ENCODE peak calls at places on chromosome 1, in four cellular contexts. W, K, Z and D are unnamed samples.

GRCh38 chr1:231194476-231194842 is 32.6 kb downstream of the TRIM67 start:
- DNase-seq in W (no peak), K (no peak), Z (no peak), D (no peak)

GRCh38 chr1:201487742-201488141 is 18.8 kb upstream of the PHLDA3 start:
- DNase-seq in W (no peak), Z (no peak), K (no peak), D (no peak)

GRCh38 chr1:245837741-245838140 is 669.3 kb downstream of the SMYD3 start:
- DNase-seq in K (peak; percentile 73), Z (peak; percentile 53), W (no peak), D (no peak)

GRCh38 chr1:197908695-197909336 is 6.4 kb downstream of the C1orf53 start:
- DNase-seq in Z (no peak), K (no peak), W (no peak), D (no peak)

GRCh38 chr1:37691497-37692077 is 729 bp upstream of the CDCA8 start:
- DNase-seq in K (peak; percentile 12), W (no peak), Z (peak; percentile 58), D (no peak)

GRCh38 chr1:4944911-4945310 is 290.5 kb downstream of the AJAP1 start:
- DNase-seq in W (no peak), Z (no peak), K (no peak), D (no peak)

GRCh38 chr1:221868894-221869293 is 127.0 kb upstream of the DUSP10 start:
- DNase-seq in Z (peak; percentile 91), W (no peak), K (peak; percentile 85), D (no peak)

GRCh38 chr1:221689138-221689537 is 52.8 kb downstream of the DUSP10 start:
- DNase-seq in Z (no peak), W (no peak), K (no peak), D (no peak)

GRCh38 chr1:52240592-52240991 is 98.7 kb downstream of the ZFYVE9 start:
- DNase-seq in K (no peak), Z (no peak), W (no peak), D (no peak)

GRCh38 chr1:226989081-226989747 is 49.1 kb downstream of the COQ8A start:
- DNase-seq in W (no peak), Z (no peak), K (no peak), D (no peak)

GRCh38 chr1:1510912-1511532 is 940 bp upstream of the ATAD3A start:
- DNase-seq in Z (peak; percentile 19), W (no peak), K (peak; percentile 9), D (no peak)

GRCh38 chr1:11594222-11594621 is 60.0 kb downstream of the FBXO2 start:
- DNase-seq in Z (peak; percentile 5), W (no peak), K (peak; percentile 2), D (no peak)

GRCh38 chr1:7552402-7552801 is 218.7 kb upstream of the VAMP3 start:
- DNase-seq in K (peak; percentile 37), W (no peak), Z (peak; percentile 51), D (peak; percentile 38)

GRCh38 chr1:227934476-227935313 is 13.0 kb downstream of the WNT9A start:
- DNase-seq in W (peak; percentile 67), K (peak; percentile 85), Z (peak; percentile 91), D (peak; percentile 52)

GRCh38 chr1:191760016-191760415 is 398.2 kb upstream of the RGS18 start:
- DNase-seq in Z (no peak), K (no peak), W (no peak), D (no peak)

GRCh38 chr1:166013232-166013631 is 153.6 kb downstream of the FAM78B start:
- DNase-seq in Z (no peak), W (no peak), K (no peak), D (no peak)

GRCh38 chr1:18950415-18951026 is 6.0 kb downstream of the IFFO2 start:
- DNase-seq in K (no peak), Z (no peak), W (no peak), D (no peak)

GRCh38 chr1:116855788-116856187 is 53.9 kb upstream of the PTGFRN start:
- DNase-seq in Z (peak; percentile 83), K (peak; percentile 78), W (no peak), D (no peak)

GRCh38 chr1:108951242-108951641 is 12.0 kb downstream of the CLCC1 start:
- DNase-seq in K (no peak), Z (no peak), W (no peak), D (no peak)

GRCh38 chr1:108949044-108949443 is 14.2 kb downstream of the CLCC1 start:
- DNase-seq in W (no peak), K (no peak), Z (no peak), D (no peak)

GRCh38 chr1:108953452-108953851 is 9.8 kb downstream of the CLCC1 start:
- DNase-seq in K (no peak), Z (no peak), W (no peak), D (no peak)

DNA sequence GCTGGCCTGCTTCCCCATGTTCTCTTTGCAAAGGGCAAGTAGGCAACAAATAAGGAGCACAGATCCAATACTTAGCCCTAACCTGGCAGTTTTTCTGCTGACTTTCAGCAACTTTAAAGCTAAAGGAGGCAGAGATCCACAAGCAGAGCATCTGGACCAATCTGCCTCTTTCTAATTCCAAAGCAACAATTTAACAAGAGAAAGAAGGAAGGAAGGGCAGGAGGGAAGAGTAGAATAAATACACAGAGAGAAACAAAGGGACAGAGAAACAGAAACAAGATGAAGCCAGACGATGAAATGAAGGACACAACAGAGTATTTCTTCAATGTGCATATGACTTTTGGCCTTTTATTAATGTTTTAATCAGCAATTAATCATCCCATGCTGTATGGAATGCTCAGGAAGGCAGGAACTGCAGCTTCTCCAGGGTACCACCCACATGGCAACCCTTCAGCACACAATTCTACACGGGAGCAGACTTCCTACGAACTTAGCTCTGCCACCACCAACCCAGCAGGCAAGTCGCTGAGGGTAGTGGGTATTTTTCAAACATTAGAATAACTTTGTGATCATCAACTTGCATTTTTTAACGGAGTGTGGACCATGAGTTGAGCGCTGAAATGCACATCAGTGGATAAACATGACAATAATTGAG is 15.3 kb downstream of the CLCC1 start:
- DNase-seq in K (peak; percentile 21), Z (peak; percentile 20), W (no peak), D (no peak)
- H3K4me3 ChIP-seq in K (no peak overlapping the region), Z (no peak overlapping the region), W (no peak overlapping the region), D (no peak overlapping the region)

DNA sequence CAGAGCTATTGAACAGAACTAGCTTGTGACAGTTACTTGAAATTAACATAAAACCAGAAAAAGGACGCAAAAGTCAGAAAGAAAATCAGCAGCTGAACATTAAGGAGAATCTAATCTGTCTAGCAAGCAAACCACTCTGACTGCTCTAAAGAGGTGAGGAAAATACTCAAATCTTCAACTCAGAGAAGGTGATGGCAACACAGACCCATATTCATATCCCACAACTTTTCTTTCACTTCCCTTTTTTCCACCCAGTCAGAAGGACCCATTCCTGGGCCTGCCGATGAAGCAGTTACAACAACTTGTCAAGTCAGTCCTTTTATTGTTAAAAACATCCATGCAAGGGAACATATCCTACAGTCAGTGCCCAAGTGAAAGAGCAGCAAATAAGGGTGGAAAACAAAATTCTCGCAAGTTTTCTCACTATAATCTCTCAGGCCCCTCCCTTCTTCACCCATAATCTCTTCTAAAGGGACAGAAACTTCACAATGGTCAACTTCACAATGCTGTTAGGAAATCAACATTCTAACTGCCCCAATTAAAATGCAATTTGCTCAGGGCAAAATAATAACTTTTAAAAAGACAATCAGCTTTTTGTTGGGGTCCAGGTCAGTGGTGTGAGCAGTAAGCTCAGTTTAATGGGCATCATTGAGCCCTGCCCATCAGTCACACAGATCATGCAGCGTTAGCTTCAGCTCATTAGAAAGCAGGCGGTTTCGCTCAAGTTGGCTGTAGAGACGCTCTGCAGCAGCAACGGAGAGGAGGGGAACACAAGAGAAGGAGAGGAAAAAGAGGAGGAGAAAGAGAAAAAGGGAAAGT is 3.6 kb upstream of the NUP210L start:
- DNase-seq in K (no peak), W (no peak), Z (no peak), D (no peak)
- H3K4me3 ChIP-seq in K (no peak overlapping the region), W (no peak overlapping the region), Z (no peak overlapping the region), D (no peak overlapping the region)

GRCh38 chr1:147812799-147813198 is 52.4 kb upstream of the GJA5 start:
- DNase-seq in K (no peak), Z (peak; percentile 5), W (no peak), D (no peak)
- H3K4me3 ChIP-seq in K (no peak overlapping the region), Z (no peak overlapping the region), W (no peak overlapping the region), D (no peak overlapping the region)

DNA sequence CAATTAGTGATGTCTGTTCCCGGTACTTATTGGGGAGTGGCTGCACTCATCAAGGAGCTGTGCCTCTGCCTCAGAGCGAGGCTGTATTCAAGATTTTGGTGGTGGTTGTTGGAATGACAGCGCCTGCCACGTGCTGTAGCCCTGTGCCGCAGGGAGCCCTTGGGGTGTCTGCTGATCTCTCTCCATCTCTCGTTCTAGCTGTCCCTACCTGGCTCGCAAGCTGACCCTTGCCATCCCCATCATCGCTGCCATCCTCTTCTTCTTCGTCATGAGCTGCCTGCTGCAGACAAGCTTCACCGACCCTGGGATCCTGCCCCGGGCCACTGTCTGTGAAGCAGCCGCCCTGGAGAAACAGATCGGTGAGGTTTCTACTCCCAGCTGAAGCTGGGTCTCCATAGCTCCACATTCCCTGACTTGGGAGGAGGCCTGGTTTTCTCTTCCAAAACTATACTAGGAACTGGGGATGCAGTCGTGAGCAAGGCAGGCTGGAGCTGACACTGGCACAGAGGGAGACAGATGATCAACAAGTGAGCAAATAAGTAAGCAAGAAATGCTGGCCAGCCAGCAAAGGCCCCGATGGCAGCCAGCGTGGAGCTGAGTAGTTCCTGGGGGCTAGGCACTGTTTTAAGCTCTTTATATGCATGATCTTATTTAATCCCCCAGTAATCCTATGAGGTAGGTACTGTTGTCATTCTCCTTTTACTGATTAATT is 5.9 kb downstream of the ZDHHC18 start:
- DNase-seq in K (no peak), Z (no peak), W (no peak), D (no peak)
- H3K4me3 ChIP-seq in K (no peak overlapping the region), Z (no peak overlapping the region), W (no peak overlapping the region), D (no peak overlapping the region)

DNA sequence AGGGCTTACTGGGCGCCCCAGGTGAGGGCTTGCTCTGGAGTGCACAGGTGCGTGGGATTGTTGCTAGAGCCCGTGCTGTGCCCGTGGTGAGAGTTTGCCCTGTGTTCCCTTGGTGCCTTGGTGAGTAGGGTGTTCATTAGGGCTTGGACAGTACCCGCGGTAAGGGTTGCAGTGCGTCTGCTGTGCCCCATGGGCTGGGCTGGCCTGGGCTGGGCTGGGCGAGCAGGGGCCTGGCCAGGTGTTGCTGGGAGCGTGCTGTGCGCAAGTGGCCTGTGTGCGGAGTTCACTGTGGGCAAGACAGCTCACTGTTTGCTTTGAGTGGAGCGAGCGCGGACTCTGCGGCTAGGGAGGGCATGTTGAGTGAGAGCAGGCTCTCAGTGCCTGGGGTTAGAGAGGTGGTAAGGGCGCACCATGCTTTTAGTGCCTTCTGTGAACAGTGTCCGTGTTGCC is 724 bp downstream of the CR1L start:
- DNase-seq in W (no peak), K (no peak), Z (no peak), D (peak; percentile 46)
- H3K4me3 ChIP-seq in W (peak overlapping the region; percentile 50), K (peak overlapping the region; percentile 65), Z (no peak overlapping the region), D (peak overlapping the region; percentile 39)

DNA sequence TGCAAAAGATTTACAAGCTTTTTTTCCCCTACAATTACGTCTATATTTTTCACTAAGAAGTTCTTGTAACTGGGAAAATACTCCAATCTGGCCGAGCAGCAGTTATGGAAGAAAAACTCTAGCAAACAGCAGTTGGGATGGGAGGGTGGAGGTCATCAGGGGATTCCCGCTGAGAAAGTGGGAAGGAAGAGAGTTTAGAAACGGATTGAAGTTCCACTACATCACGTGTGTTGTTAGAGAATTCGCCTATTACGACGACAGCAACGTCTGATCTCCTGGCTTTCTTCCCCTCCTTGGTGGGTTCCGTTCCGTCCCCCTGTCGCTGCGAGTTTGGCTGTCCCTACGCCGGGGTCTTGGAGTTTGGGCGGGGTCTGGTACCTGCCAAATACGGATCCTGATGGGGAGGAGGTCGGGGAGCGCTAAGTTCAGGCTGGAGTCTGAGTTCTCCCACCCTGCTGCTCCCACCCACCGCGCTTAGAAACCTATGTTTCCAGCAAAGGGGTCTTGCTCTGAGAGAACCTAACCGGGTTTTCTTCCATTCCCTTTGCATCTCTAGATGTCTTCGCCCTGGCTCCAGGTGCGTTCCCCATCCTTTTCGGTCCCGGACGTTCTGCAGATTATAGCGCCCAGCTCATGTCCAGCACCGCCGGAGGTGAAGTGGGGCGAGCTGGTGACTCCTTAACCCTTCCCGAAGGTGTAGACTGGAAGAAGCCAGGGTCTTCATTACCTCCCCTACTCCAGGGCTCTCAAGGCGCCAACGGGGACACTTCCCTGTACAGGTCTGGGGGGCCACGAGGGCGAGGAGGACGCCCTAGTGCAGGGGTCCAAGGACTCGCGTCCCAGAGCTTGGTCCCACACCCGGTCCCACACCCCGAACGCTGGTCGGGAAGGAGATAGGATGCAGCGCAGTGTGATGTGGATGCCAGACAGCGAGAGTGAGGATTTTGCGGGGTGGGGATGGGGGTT is 688 bp upstream of the KCNK2 start:
- DNase-seq in Z (peak; percentile 48), K (no peak), W (no peak), D (no peak)
- H3K4me3 ChIP-seq in Z (peak overlapping the region; percentile 72), K (peak overlapping the region; percentile 64), W (peak overlapping the region; percentile 55), D (peak overlapping the region; percentile 36)